ENCODE peak calls at places on chromosomes 11 and 22, in four cellular contexts. R is natural killer cell, J is osteocyte, G is GM06990. D is an unnamed sample.

GRCh38 chr11:45156201-45156600 is 9.8 kb downstream of the PRDM11 start:
- DNase-seq in R (no peak), J (no peak), G (no peak), D (no peak)

GRCh38 chr22:37019309-37020191 is at the start of the genes MPST and TST:
- DNase-seq in R (peak; percentile 44), J (peak; percentile 91), G (peak; percentile 77), D (peak; percentile 64)

GRCh38 chr11:2651826-2652237 is 48.0 kb downstream of the KCNQ1OT1 start:
- DNase-seq in R (no peak), J (no peak), G (no peak), D (no peak)

GRCh38 chr22:39967996-39968968 is 8.1 kb downstream of the TMA7B start:
- DNase-seq in R (no peak), J (no peak), G (no peak), D (no peak)

GRCh38 chr22:37267128-37267587 is 15.2 kb upstream of the CYTH4 start:
- DNase-seq in R (peak; percentile 76), J (no peak), G (peak; percentile 80), D (peak; percentile 80)

GRCh38 chr22:26589367-26589844 is 526 bp downstream of the TPST2 start:
- DNase-seq in R (peak; percentile 40), J (no peak), G (peak; percentile 43), D (no peak)

GRCh38 chr11:71086687-71087258 is 165.6 kb downstream of the SHANK2 start:
- DNase-seq in R (no peak), J (no peak), G (no peak), D (no peak)

GRCh38 chr11:85718991-85719807 is 33.2 kb upstream of the CCDC89 start:
- DNase-seq in R (no peak), J (no peak), G (no peak), D (no peak)

GRCh38 chr11:95011376-95011775 is 13.7 kb upstream of the KDM4E start:
- DNase-seq in R (no peak), J (no peak), G (no peak), D (no peak)

GRCh38 chr11:121763526-121763925 is 310.8 kb upstream of the SORL1-AS1 start:
- DNase-seq in R (no peak), J (no peak), G (peak; percentile 37), D (no peak)

GRCh38 chr11:36123353-36124220 is 165.6 kb downstream of the COMMD9 start:
- DNase-seq in R (no peak), J (no peak), G (no peak), D (no peak)

GRCh38 chr11:85187992-85188391 is 439.2 kb downstream of the DLG2 start:
- DNase-seq in R (no peak), J (no peak), G (no peak), D (no peak)

DNA sequence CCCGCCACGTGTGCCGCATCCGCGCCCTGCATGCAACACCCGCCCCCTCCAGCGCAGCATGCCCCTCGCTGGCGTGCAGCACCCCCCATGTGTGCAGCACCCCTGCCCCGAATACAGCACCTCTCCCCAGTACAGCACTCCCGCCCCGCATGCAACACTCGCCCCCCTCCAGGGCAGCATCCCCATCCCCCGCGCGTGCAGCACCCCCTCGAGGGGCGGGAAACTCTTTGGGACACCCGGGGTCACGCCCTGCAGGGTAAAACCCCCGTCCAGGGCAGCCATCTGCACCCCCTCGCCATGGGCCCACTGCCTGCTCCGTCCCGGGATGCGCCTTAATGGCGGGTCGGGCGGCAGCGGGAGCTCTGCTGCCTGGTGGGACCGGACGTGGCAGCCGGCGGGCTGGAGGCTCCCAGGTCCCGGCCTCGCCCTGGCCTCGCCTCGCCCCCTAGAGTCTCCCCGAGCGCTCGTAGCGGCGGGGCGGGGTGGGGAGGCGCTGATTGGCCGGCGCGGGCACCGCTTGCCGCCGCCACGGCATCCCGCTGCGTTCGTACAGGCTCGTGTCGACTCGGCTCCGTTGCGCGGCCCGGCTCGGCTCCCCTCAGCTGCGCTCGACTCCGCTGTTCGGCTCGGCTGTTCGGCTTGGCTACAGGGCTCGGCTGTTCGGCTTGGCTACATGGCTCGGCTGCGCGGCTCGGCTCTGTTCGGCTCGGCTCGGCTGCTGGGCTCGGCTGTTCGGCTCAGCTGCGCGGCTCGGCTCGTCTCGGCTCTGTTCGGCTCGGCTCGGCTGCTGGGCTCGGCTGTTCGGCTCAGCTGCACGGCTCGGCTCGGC is 417 bp upstream of the BRSK2 start:
- DNase-seq in R (peak; percentile 90), J (peak; percentile 100), G (peak; percentile 92), D (peak; percentile 94)
- TF ChIP-seq CTCF in R (no peak), J (no peak), G (no peak), D (no peak)

GRCh38 chr11:13963169-13963948 is 836 bp downstream of the SPON1 start:
- DNase-seq in R (no peak), J (peak; percentile 83), G (peak; percentile 16), D (peak; percentile 19)

GRCh38 chr11:13966486-13966885 is 4.0 kb downstream of the SPON1 start:
- DNase-seq in R (no peak), J (no peak), G (no peak), D (no peak)

GRCh38 chr11:13963949-13964770 is 1.6 kb downstream of the SPON1 start:
- DNase-seq in R (no peak), J (no peak), G (peak; percentile 3), D (no peak)

GRCh38 chr11:13964771-13965074 is 2.2 kb downstream of the SPON1 start:
- DNase-seq in R (no peak), J (no peak), G (no peak), D (no peak)

DNA sequence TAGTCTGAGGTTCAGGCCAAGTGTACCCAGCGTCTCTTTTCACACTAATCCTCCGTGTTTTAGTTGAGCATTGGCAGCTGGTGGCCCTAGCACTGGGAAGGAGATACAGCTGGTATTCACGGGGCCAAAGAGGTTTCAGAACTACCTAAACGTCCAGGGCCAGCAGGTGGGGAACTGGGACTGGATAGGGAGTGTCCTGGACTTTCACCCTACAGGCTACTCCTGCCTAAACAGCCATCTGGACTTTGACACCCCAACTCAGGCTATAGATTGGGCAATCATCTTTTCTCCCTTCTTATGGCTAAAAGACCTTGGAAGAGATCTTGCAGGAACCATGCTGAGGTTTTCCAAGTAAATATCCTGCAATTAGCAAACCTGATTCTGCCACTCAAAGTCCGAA is 2.8 kb downstream of the SPON1 start:
- DNase-seq in R (no peak), J (no peak), G (no peak), D (no peak)
- TF ChIP-seq CTCF in R (no peak), J (no peak), G (no peak), D (no peak)

GRCh38 chr22:41739576-41739975 is 40.3 kb downstream of the MEI1 start:
- DNase-seq in R (no peak), J (no peak), G (no peak), D (no peak)
- TF ChIP-seq CTCF in R (no peak), J (no peak), G (no peak), D (no peak)

DNA sequence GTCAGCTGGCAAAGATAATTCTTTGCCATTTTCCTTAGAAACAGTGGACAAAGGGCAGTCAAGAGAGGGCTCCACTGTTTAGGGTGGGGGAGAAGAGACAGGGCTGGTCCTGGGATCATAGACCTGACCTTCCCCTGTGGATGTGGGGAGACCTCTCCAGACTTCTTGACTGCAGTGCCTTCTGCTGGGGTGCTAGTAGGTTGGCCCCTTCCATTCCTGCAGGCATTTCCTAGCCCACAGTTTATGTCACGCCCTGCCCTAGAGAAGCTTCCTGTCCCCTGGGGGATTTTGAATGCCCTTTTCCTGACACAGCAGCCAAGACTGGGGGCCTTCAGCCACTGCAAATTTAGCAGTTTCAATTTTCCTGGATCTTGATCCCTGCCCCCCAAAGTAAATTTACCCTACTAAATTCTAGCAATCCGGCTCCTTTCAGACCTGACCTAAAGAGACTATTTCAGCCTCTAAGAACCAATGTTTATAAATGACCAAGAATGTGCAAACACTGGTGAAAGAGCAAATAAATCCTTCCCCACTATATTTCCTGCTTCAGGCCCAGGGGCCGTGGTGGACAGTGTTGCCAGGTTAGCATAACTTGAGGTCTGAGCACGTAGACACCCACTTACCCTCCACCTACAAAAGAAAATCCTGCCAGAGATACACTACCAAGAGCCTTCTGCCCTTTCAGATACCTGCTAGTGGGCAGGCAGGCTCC is 58.4 kb downstream of the PPFIBP2 start:
- DNase-seq in R (no peak), J (no peak), G (no peak), D (no peak)
- TF ChIP-seq CTCF in R (no peak), J (no peak), G (no peak), D (no peak)

DNA sequence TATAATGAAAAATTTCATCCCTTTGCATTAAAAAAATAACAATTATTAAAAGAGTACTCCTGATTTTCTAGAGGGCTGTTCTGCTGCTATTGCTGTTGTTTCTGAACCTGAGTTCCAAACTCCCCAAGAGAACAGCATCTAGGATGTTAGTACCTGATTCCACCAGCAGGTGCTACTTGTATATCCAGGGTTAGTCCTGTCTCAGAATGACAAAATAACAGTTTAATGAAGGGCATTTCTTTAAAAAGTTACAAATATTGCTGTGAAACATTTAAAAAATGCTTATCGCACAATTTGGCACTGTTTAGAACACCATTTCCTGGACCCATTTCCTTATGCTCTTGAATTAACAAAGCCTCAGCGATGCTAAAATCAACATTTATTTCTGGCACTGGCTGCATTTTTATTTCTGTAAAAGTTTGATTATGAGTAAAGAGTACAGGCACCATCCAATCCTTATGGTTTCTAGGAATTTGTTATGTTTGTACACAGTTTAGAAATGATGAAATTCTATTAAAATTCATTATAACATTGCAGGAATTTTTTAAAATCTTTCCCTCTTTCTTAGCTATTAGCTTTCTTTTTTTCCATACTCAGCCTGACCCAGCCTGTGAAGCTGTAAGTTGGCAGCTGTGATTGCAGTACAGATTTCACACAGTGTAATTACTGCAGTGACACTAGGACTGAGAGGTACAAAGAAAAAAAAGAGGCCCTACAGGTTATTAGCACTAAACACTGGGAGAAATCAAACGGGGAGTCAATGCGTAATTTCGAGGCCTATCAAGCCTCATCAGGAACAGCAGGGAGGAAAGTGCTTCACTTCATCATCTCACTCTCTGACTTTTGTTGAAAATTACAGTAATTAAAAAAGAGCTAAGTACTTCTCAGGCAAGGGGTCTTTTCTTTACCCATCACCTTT is 208.8 kb downstream of the DCDC1 start:
- DNase-seq in R (no peak), J (no peak), G (no peak), D (no peak)
- TF ChIP-seq CTCF in R (no peak), J (peak; percentile 26), G (peak; percentile 31), D (no peak)

GRCh38 chr22:22201185-22201924 is 43.2 kb upstream of the VPREB1 start:
- DNase-seq in R (no peak), J (no peak), G (peak; percentile 69), D (peak; percentile 58)
- TF ChIP-seq CTCF in R (peak; percentile 72), J (peak; percentile 15), G (peak; percentile 85), D (no peak)

GRCh38 chr11:129968611-129969419 is 33.8 kb downstream of the PRDM10 start:
- DNase-seq in R (no peak), J (peak; percentile 40), G (no peak), D (no peak)

GRCh38 chr11:129967996-129968395 is 34.6 kb downstream of the PRDM10 start:
- DNase-seq in R (no peak), J (peak; percentile 44), G (no peak), D (no peak)

GRCh38 chr11:129960216-129961214 is 42.1 kb downstream of the PRDM10 start:
- DNase-seq in R (no peak), J (no peak), G (peak; percentile 41), D (no peak)

GRCh38 chr11:129969973-129970372 is 32.7 kb downstream of the PRDM10 start:
- DNase-seq in R (no peak), J (no peak), G (no peak), D (no peak)

DNA sequence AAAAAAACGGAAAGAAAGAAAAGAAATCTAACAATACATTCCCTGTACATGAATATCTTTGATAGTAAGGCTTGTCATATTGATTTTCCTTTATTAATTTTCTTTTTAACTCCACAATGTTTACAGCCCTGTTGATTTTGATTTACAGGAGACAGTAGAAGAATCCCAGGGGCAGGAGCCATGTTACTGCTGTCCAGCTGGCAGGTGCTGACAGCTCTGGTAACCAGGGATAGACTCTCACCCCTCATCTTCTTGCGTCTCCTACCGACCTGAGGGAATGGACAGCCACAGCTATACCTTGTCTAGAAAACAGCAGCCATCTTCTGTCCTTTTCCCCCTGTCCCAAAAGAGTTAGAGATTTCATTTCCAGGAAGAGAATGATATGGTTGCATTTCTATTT is 37.4 kb downstream of the PRDM10 start:
- DNase-seq in R (no peak), J (no peak), G (no peak), D (no peak)
- TF ChIP-seq CTCF in R (no peak), J (no peak), G (no peak), D (no peak)

D was measured in activated B cell treated with CpG ODN at 0.5 μM for 24 hours.